ENCODE peak calls at places on chromosomes 7 and 10, in seven cellular contexts. One of them, this sample, is unnamed.

GRCh38 chr7:24721378-24722030 is 35.8 kb downstream of the GSDME start:
- DNase-seq in thyroid gland: peak
- DNase-seq in BE2C: no peak
- DNase-seq in thoracic aorta: no peak
- DNase-seq in AG04450: no peak
- DNase-seq in A549: no peak
- DNase-seq in heart right ventricle: no peak
- DNase-seq in this sample: no peak

GRCh38 chr7:104127204-104127603 is 80.6 kb downstream of the ORC5 start:
- DNase-seq in thoracic aorta: no peak
- DNase-seq in A549: no peak
- DNase-seq in BE2C: no peak
- DNase-seq in AG04450: no peak
- DNase-seq in heart right ventricle: no peak
- DNase-seq in thyroid gland: no peak
- DNase-seq in this sample: no peak

GRCh38 chr7:112573302-112574039 is 92.7 kb downstream of the LSMEM1 start:
- DNase-seq in BE2C: peak
- DNase-seq in A549: no peak
- DNase-seq in heart right ventricle: no peak
- DNase-seq in thoracic aorta: no peak
- DNase-seq in AG04450: no peak
- DNase-seq in thyroid gland: no peak
- DNase-seq in this sample: no peak

GRCh38 chr10:114607358-114607998 is 50.6 kb downstream of the ABLIM1 start:
- DNase-seq in AG04450: no peak
- DNase-seq in heart right ventricle: no peak
- DNase-seq in thoracic aorta: no peak
- DNase-seq in A549: no peak
- DNase-seq in BE2C: no peak
- DNase-seq in thyroid gland: no peak
- DNase-seq in this sample: no peak

GRCh38 chr10:21531164-21531563 is 2.9 kb upstream of the MLLT10 start:
- DNase-seq in thoracic aorta: no peak
- DNase-seq in AG04450: no peak
- DNase-seq in BE2C: no peak
- DNase-seq in heart right ventricle: no peak
- DNase-seq in A549: no peak
- DNase-seq in thyroid gland: no peak
- DNase-seq in this sample: no peak

GRCh38 chr7:42704710-42705109 is 207.2 kb downstream of the C7orf25 start:
- DNase-seq in AG04450: no peak
- DNase-seq in BE2C: no peak
- DNase-seq in thyroid gland: no peak
- DNase-seq in A549: no peak
- DNase-seq in heart right ventricle: no peak
- DNase-seq in thoracic aorta: no peak
- DNase-seq in this sample: no peak

GRCh38 chr10:48494073-48494472 is 110.8 kb downstream of the ARHGAP22 start:
- DNase-seq in heart right ventricle: no peak
- DNase-seq in A549: no peak
- DNase-seq in BE2C: no peak
- DNase-seq in thyroid gland: no peak
- DNase-seq in thoracic aorta: no peak
- DNase-seq in AG04450: no peak
- DNase-seq in this sample: no peak

GRCh38 chr7:113657603-113658002 is 261.2 kb downstream of the PPP1R3A start:
- DNase-seq in thyroid gland: no peak
- DNase-seq in A549: no peak
- DNase-seq in AG04450: no peak
- DNase-seq in heart right ventricle: no peak
- DNase-seq in BE2C: no peak
- DNase-seq in thoracic aorta: no peak
- DNase-seq in this sample: no peak

GRCh38 chr10:69413221-69413865 is 3.4 kb downstream of the TACR2 start:
- DNase-seq in A549: no peak
- DNase-seq in heart right ventricle: no peak
- DNase-seq in thoracic aorta: no peak
- DNase-seq in thyroid gland: peak
- DNase-seq in BE2C: peak
- DNase-seq in AG04450: no peak
- DNase-seq in this sample: peak

GRCh38 chr7:153381275-153382119 is 621.9 kb downstream of the ACTR3B start:
- DNase-seq in AG04450: no peak
- DNase-seq in thoracic aorta: no peak
- DNase-seq in A549: peak
- DNase-seq in BE2C: peak
- DNase-seq in heart right ventricle: peak
- DNase-seq in thyroid gland: peak
- DNase-seq in this sample: no peak

GRCh38 chr7:2632717-2633537 is 1.1 kb downstream of the TTYH3 start:
- DNase-seq in A549: peak
- DNase-seq in heart right ventricle: peak
- DNase-seq in AG04450: no peak
- DNase-seq in BE2C: peak
- DNase-seq in thoracic aorta: no peak
- DNase-seq in thyroid gland: peak
- DNase-seq in this sample: no peak

GRCh38 chr10:1766049-1766448 is 28.7 kb upstream of the ADARB2 start:
- DNase-seq in thoracic aorta: no peak
- DNase-seq in A549: no peak
- DNase-seq in heart right ventricle: no peak
- DNase-seq in thyroid gland: no peak
- DNase-seq in BE2C: no peak
- DNase-seq in AG04450: no peak
- DNase-seq in this sample: no peak

GRCh38 chr7:157819517-157819807 is 482.7 kb downstream of the DNAJB6 start:
- DNase-seq in heart right ventricle: no peak
- DNase-seq in AG04450: no peak
- DNase-seq in A549: no peak
- DNase-seq in thyroid gland: no peak
- DNase-seq in thoracic aorta: no peak
- DNase-seq in BE2C: no peak
- DNase-seq in this sample: no peak

GRCh38 chr7:29623976-29624375 is 60.3 kb downstream of the PRR15 start:
- DNase-seq in heart right ventricle: no peak
- DNase-seq in A549: no peak
- DNase-seq in BE2C: no peak
- DNase-seq in AG04450: no peak
- DNase-seq in thoracic aorta: no peak
- DNase-seq in thyroid gland: no peak
- DNase-seq in this sample: no peak

GRCh38 chr7:146094356-146094755 is 22.2 kb upstream of the CNTNAP2 start:
- DNase-seq in A549: no peak
- DNase-seq in thoracic aorta: no peak
- DNase-seq in AG04450: no peak
- DNase-seq in heart right ventricle: no peak
- DNase-seq in BE2C: no peak
- DNase-seq in thyroid gland: no peak
- DNase-seq in this sample: no peak

DNA sequence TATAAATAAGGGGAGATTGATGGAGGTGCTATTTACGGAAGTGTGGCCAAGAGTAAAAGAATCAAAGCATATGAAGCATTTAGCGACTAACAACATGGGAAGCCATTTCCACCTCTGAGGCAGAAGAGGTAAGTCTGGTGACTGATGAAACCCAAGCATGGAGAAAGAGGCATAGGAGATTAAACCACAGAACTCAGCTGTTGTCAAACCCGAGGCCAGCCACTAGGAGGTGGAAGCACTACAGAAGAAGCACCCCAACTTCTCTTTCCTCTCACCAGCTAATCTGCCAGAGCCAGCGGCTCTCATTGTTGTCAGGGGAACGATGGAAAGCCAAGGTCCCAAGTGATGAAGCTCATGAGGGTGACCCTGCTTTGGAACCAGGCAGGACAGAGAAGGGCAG is 19.6 kb upstream of the CNTNAP2 start:
- DNase-seq in A549: no peak
- DNase-seq in thyroid gland: no peak
- DNase-seq in heart right ventricle: no peak
- DNase-seq in thoracic aorta: no peak
- DNase-seq in BE2C: no peak
- DNase-seq in AG04450: no peak
- DNase-seq in this sample: no peak
- TF ChIP-seq CTCF in A549: no peak
- TF ChIP-seq CTCF in thyroid gland: no peak
- TF ChIP-seq CTCF in heart right ventricle: no peak
- TF ChIP-seq CTCF in thoracic aorta: no peak
- TF ChIP-seq CTCF in BE2C: no peak
- TF ChIP-seq CTCF in AG04450: no peak
- TF ChIP-seq CTCF in this sample: no peak

DNA sequence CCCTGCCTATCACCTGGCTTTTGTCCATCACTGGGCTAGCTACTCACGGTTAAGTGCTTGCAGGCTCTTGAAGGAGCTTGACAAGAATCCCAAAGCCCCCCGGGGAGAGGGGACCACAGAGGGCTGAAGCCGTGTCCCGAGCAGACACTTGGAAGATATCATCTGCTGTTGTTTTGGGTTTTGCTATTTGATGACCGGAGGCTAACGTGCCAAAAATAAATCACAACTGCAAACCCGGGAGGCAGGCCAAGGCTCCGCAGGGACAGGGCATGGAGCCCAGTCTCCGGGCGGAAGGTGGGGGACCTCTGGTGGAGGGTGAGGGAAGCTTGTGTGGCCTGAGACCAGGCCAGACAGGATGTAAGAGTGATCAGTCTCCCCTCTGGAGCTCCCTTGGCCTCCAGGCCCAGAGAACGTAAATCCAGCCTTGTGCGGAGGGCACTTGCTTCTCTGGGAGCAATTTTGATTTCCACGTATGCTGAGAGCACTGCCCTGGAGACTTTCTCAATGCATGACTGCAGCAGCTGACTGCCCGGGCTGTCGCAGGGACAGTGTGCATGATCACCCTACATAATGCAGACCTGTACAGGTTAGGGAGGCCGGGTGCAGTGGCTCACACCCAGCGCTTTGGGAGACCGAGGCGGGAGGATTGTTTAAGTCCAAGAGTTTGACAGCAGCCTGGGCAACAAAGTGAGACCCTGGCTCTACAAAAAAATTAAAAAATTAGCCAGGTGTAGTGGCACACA is at the start of gene PHKG1:
- DNase-seq in A549: peak
- DNase-seq in BE2C: peak
- DNase-seq in AG04450: peak
- DNase-seq in heart right ventricle: peak
- DNase-seq in thyroid gland: peak
- DNase-seq in thoracic aorta: peak
- DNase-seq in this sample: no peak
- TF ChIP-seq CTCF in A549: peak
- TF ChIP-seq CTCF in BE2C: peak
- TF ChIP-seq CTCF in AG04450: peak
- TF ChIP-seq CTCF in heart right ventricle: peak
- TF ChIP-seq CTCF in thyroid gland: peak
- TF ChIP-seq CTCF in thoracic aorta: peak
- TF ChIP-seq CTCF in this sample: peak

GRCh38 chr10:90066435-90066834 is 365.0 kb downstream of the KIF20B start:
- DNase-seq in thoracic aorta: no peak
- DNase-seq in A549: no peak
- DNase-seq in heart right ventricle: no peak
- DNase-seq in AG04450: no peak
- DNase-seq in thyroid gland: no peak
- DNase-seq in BE2C: no peak
- DNase-seq in this sample: no peak

GRCh38 chr10:90062786-90063185 is 361.4 kb downstream of the KIF20B start:
- DNase-seq in thyroid gland: no peak
- DNase-seq in thoracic aorta: no peak
- DNase-seq in A549: no peak
- DNase-seq in AG04450: no peak
- DNase-seq in heart right ventricle: no peak
- DNase-seq in BE2C: no peak
- DNase-seq in this sample: no peak

DNA sequence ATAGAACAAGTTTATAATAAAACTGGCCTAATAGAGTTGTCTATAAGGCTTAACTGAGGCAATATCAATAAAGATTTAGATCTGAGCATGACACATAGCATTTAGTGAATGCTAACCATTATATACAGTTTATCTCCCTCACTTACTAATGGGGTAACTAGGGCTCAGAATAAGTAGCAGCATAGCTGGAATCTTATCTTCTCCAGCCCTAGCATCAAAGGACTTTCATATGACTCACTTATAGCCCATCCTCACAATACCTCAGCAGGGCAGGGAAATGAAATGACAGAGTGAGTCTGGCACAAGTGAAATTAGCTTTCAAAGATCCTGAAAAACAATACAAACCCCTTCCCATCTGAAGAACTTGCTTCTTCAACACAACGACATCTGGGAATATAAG is 362.9 kb downstream of the KIF20B start:
- DNase-seq in A549: no peak
- DNase-seq in thoracic aorta: no peak
- DNase-seq in AG04450: no peak
- DNase-seq in heart right ventricle: no peak
- DNase-seq in BE2C: no peak
- DNase-seq in thyroid gland: no peak
- DNase-seq in this sample: no peak
- TF ChIP-seq CTCF in A549: no peak
- TF ChIP-seq CTCF in thoracic aorta: no peak
- TF ChIP-seq CTCF in AG04450: no peak
- TF ChIP-seq CTCF in heart right ventricle: no peak
- TF ChIP-seq CTCF in BE2C: no peak
- TF ChIP-seq CTCF in thyroid gland: no peak
- TF ChIP-seq CTCF in this sample: no peak

DNA sequence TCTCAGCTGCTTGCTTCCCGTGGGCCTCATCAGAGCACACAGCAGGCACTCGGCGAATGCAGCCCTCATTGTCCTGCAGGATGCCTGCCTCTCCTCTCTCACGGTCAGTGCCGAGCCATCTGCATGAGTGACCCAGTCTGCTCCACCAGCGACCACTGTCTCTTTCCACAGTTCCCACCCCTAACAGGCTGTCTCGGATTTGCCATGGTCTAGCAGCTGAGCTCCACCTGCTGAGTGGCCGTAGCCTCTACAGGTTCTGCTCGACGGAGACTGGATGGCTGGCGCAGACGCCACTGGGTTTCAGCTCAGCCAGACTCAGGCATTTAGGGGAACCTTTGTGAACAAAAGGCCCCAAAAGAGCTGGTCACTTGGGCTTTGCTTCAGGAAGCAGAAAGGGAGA is 209.4 kb upstream of the FOXK1 start:
- DNase-seq in heart right ventricle: no peak
- DNase-seq in A549: no peak
- DNase-seq in BE2C: no peak
- DNase-seq in AG04450: no peak
- DNase-seq in thyroid gland: no peak
- DNase-seq in thoracic aorta: no peak
- DNase-seq in this sample: peak
- TF ChIP-seq CTCF in heart right ventricle: no peak
- TF ChIP-seq CTCF in A549: no peak
- TF ChIP-seq CTCF in BE2C: no peak
- TF ChIP-seq CTCF in AG04450: no peak
- TF ChIP-seq CTCF in thyroid gland: no peak
- TF ChIP-seq CTCF in thoracic aorta: no peak
- TF ChIP-seq CTCF in this sample: no peak

GRCh38 chr10:84026821-84027257 is 112.5 kb upstream of the GHITM start:
- DNase-seq in heart right ventricle: no peak
- DNase-seq in thoracic aorta: no peak
- DNase-seq in A549: no peak
- DNase-seq in AG04450: no peak
- DNase-seq in thyroid gland: peak
- DNase-seq in BE2C: peak
- DNase-seq in this sample: peak
- TF ChIP-seq CTCF in heart right ventricle: peak
- TF ChIP-seq CTCF in thoracic aorta: no peak
- TF ChIP-seq CTCF in A549: peak
- TF ChIP-seq CTCF in AG04450: peak
- TF ChIP-seq CTCF in thyroid gland: peak
- TF ChIP-seq CTCF in BE2C: peak
- TF ChIP-seq CTCF in this sample: peak